ENCODE peak calls at places on chromosome 9, in seven cellular contexts. A is RPMI8226; T is DMS153; B is adipocyte; R is stimulated activated CD4-positive, alpha-beta T cell treated with anti-CD3 and anti-CD28 coated beads, Interleukin-4, amount 100 ng/mL, for 48 hours; K is LoVo; U is NCI-H1092. C is an unnamed sample.

GRCh38 chr9:116162241-116162781 is 8.7 kb downstream of the PAPPA start:
- DNase-seq in K (no peak), B (peak), U (no peak), T (no peak), A (no peak), R (no peak), C (no peak)

GRCh38 chr9:89778100-89779085 is 173.6 kb downstream of the GADD45G start:
- DNase-seq in R (no peak), A (no peak), K (no peak), B (no peak), U (no peak), T (no peak), C (no peak)

GRCh38 chr9:23754551-23754950 is 71.5 kb downstream of the ELAVL2 start:
- DNase-seq in A (no peak), T (no peak), U (no peak), B (peak), K (no peak), R (no peak), C (no peak)

GRCh38 chr9:136711751-136712689 is at the start of gene DIPK1B:
- DNase-seq in U (peak), R (no peak), B (peak), A (peak), K (no peak), T (peak), C (peak)

GRCh38 chr9:128587453-128587852 is 35.1 kb downstream of the SPTAN1 start:
- DNase-seq in U (no peak), T (no peak), R (peak), A (no peak), B (no peak), K (no peak), C (no peak)

GRCh38 chr9:115046786-115047185 is 71.2 kb downstream of the TNC start:
- DNase-seq in R (no peak), U (no peak), B (no peak), K (no peak), T (no peak), A (no peak), C (no peak)

GRCh38 chr9:88749420-88749819 is 214.4 kb downstream of the NXNL2 start:
- DNase-seq in K (no peak), R (no peak), T (no peak), U (no peak), A (no peak), B (peak), C (no peak)

GRCh38 chr9:37929441-37929895 is 25.5 kb upstream of the SLC25A51 start:
- DNase-seq in R (no peak), B (no peak), U (no peak), A (no peak), K (no peak), T (no peak), C (no peak)

GRCh38 chr9:133002147-133003070 is 23.9 kb downstream of the GFI1B start:
- DNase-seq in K (no peak), A (peak), B (no peak), R (no peak), U (no peak), T (no peak), C (peak)

GRCh38 chr9:29332789-29333188 is 1759.5 kb upstream of the C9orf72 start:
- DNase-seq in R (no peak), T (no peak), A (no peak), B (peak), U (no peak), K (peak), C (no peak)

GRCh38 chr9:34732886-34733285 is 22.9 kb upstream of the CCL21 start:
- DNase-seq in R (no peak), A (no peak), K (no peak), U (no peak), B (no peak), T (no peak), C (no peak)

GRCh38 chr9:128891354-128892222 is 9.7 kb downstream of the LRRC8A start:
- DNase-seq in A (no peak), K (no peak), T (no peak), U (no peak), B (no peak), R (no peak), C (no peak)

GRCh38 chr9:34443976-34444375 is 14.4 kb downstream of the FAM219A start:
- DNase-seq in R (no peak), A (no peak), T (no peak), U (no peak), B (no peak), K (no peak), C (no peak)

GRCh38 chr9:121748727-121749546 is 97.5 kb downstream of the DAB2IP start:
- DNase-seq in T (no peak), B (no peak), U (no peak), A (no peak), K (no peak), R (no peak), C (no peak)

GRCh38 chr9:131018621-131019020 is 9.6 kb downstream of the LAMC3 start:
- DNase-seq in U (no peak), B (no peak), K (no peak), A (peak), T (no peak), R (no peak), C (no peak)

GRCh38 chr9:138008081-138008841 is 130.7 kb downstream of the CACNA1B start:
- DNase-seq in U (no peak), B (no peak), T (no peak), A (no peak), R (no peak), K (no peak), C (no peak)

GRCh38 chr9:70260007-70260443 is 1.2 kb downstream of the SMC5 start:
- DNase-seq in K (no peak), R (no peak), U (no peak), B (no peak), A (no peak), T (no peak), C (no peak)

GRCh38 chr9:24118170-24118569 is 292.1 kb upstream of the ELAVL2 start:
- DNase-seq in K (no peak), B (no peak), U (no peak), A (no peak), T (no peak), R (no peak), C (no peak)

GRCh38 chr9:20507431-20507830 is 114.9 kb downstream of the MLLT3 start:
- DNase-seq in A (no peak), T (no peak), K (no peak), U (no peak), R (no peak), B (no peak), C (no peak)

GRCh38 chr9:97889941-97890557 is 32.3 kb downstream of the TRMO start:
- DNase-seq in A (peak), U (no peak), R (peak), K (no peak), B (peak), T (no peak), C (peak)

GRCh38 chr9:100352201-100352726 is 478 bp downstream of the TEX10 start:
- DNase-seq in A (peak), R (peak), B (peak), K (no peak), T (no peak), U (no peak), C (peak)

GRCh38 chr9:78187763-78188495 is 47.9 kb upstream of the CEP78 start:
- DNase-seq in T (no peak), A (no peak), B (peak), U (no peak), K (no peak), R (no peak), C (no peak)

GRCh38 chr9:116860509-116861120 is 173.5 kb downstream of the TRIM32 start:
- DNase-seq in T (peak), K (peak), U (peak), R (peak), B (peak), A (peak), C (peak)

GRCh38 chr9:114499528-114499927 is 5.7 kb downstream of the WHRN start:
- DNase-seq in A (no peak), K (no peak), T (no peak), B (no peak), R (no peak), U (peak), C (no peak)